ENCODE peak calls at places on chromosomes 11 and 22, in four cellular contexts. J is neural crest cell, X is naive B cell, L is upper lobe of right lung. T is an unnamed sample.

GRCh38 chr11:14022251-14022650 is 59.7 kb downstream of the SPON1 start:
- DNase-seq in J (no peak), X (no peak), L (no peak), T (no peak)

GRCh38 chr11:75475767-75476650 is 43.0 kb upstream of the KLHL35 start:
- DNase-seq in J (no peak), X (no peak), L (no peak), T (peak)

GRCh38 chr11:73334244-73335203 is 26.4 kb downstream of the ARHGEF17 start:
- DNase-seq in J (no peak), X (no peak), L (no peak), T (no peak)

GRCh38 chr11:88555829-88556202 is 218.3 kb upstream of the CTSC start:
- DNase-seq in J (no peak), X (no peak), L (no peak), T (no peak)

GRCh38 chr22:46792841-46793261 is 30.4 kb downstream of the TBC1D22A start:
- DNase-seq in J (no peak), X (no peak), L (no peak), T (no peak)

GRCh38 chr11:113137735-113138529 is 176.5 kb upstream of the TTC12 start:
- DNase-seq in J (no peak), X (no peak), L (no peak), T (no peak)

GRCh38 chr11:76206327-76207081 is at the start of gene WNT11:
- DNase-seq in J (peak), X (peak), L (peak), T (peak)

GRCh38 chr22:31045900-31046587 is 35.1 kb upstream of the SMTN start:
- DNase-seq in J (no peak), X (no peak), L (no peak), T (no peak)

GRCh38 chr22:27975381-27976013 is 56.4 kb upstream of the PITPNB start:
- DNase-seq in J (no peak), X (no peak), L (no peak), T (no peak)

GRCh38 chr11:4695442-4695841 is 2.2 kb downstream of the OR51E2 start:
- DNase-seq in J (no peak), X (no peak), L (no peak), T (no peak)

GRCh38 chr11:125080531-125080911 is 17.4 kb downstream of the SLC37A2 start:
- DNase-seq in J (no peak), X (no peak), L (no peak), T (no peak)

GRCh38 chr11:69305885-69306540 is 12.1 kb downstream of the MYEOV start:
- DNase-seq in J (no peak), X (no peak), L (peak), T (no peak)

GRCh38 chr22:44018594-44018993 is 5.5 kb upstream of the PARVB start:
- DNase-seq in J (no peak), X (no peak), L (no peak), T (no peak)

GRCh38 chr22:27195104-27195503 is 537.7 kb downstream of the MIAT start:
- DNase-seq in J (no peak), X (no peak), L (no peak), T (no peak)

GRCh38 chr11:1109101-1109917 is 34.6 kb downstream of the MUC2 start:
- DNase-seq in J (no peak), X (no peak), L (no peak), T (no peak)

GRCh38 chr11:30196400-30197206 is 34.2 kb upstream of the FSHB start:
- DNase-seq in J (peak), X (peak), L (peak), T (peak)

GRCh38 chr11:8392166-8392565 is 128.5 kb upstream of the LMO1 start:
- DNase-seq in J (no peak), X (no peak), L (no peak), T (no peak)

GRCh38 chr11:118895093-118896039 is 11.7 kb downstream of the CXCR5 start:
- DNase-seq in J (no peak), X (peak), L (no peak), T (peak)

GRCh38 chr11:93623179-93623578 is 38.3 kb upstream of the CEP295 start:
- DNase-seq in J (no peak), X (no peak), L (no peak), T (no peak)

GRCh38 chr11:107708787-107709186 is 3.1 kb downstream of the SLN start:
- DNase-seq in J (no peak), X (no peak), L (no peak), T (no peak)

GRCh38 chr11:61026121-61027031 is 54.9 kb downstream of the CD6 start:
- DNase-seq in J (no peak), X (peak), L (no peak), T (no peak)

GRCh38 chr11:18172686-18173085 is at the start of gene MRGPRX4:
- DNase-seq in J (no peak), X (no peak), L (no peak), T (no peak)

GRCh38 chr11:65553301-65554001 is 4.7 kb downstream of the LTBP3 start:
- DNase-seq in J (no peak), X (peak), L (no peak), T (peak)

GRCh38 chr22:25223269-25223850 is 3.9 kb downstream of the CRYBB2 start:
- DNase-seq in J (no peak), X (no peak), L (no peak), T (no peak)

GRCh38 chr11:73862971-73863370 is 13.7 kb downstream of the COA4 start:
- DNase-seq in J (no peak), X (no peak), L (no peak), T (no peak)

GRCh38 chr11:112163875-112164521 is at the start of gene IL18:
- DNase-seq in J (no peak), X (no peak), L (peak), T (peak)

GRCh38 chr11:73200256-73200655 is 17.8 kb upstream of the P2RY2 start:
- DNase-seq in J (no peak), X (no peak), L (peak), T (no peak)

GRCh38 chr11:118609380-118610219 is 2.2 kb downstream of the PHLDB1 start:
- DNase-seq in J (no peak), X (peak), L (no peak), T (no peak)

T was measured in small intestine.